ENCODE peak calls at places on chromosomes 6 and 20, in four cellular contexts. One of them, this sample, is unnamed.

GRCh38 chr6:156955494-156956183 is 178.5 kb downstream of the ARID1B start:
- DNase-seq in GM10248: no peak
- DNase-seq in ovary: no peak
- DNase-seq in heart left ventricle: peak
- DNase-seq in this sample: no peak

GRCh38 chr20:4226330-4227084 is 211.1 kb upstream of the RNF24 start:
- DNase-seq in GM10248: no peak
- DNase-seq in ovary: no peak
- DNase-seq in heart left ventricle: no peak
- DNase-seq in this sample: no peak

GRCh38 chr6:164013480-164014208 is 599.1 kb downstream of the QKI start:
- DNase-seq in GM10248: no peak
- DNase-seq in ovary: no peak
- DNase-seq in heart left ventricle: no peak
- DNase-seq in this sample: no peak

GRCh38 chr6:92369309-92369708 is 1050.0 kb downstream of the EPHA7 start:
- DNase-seq in GM10248: no peak
- DNase-seq in ovary: no peak
- DNase-seq in heart left ventricle: no peak
- DNase-seq in this sample: no peak

GRCh38 chr6:170289108-170289931 is 1.6 kb downstream of the DLL1 start:
- DNase-seq in GM10248: no peak
- DNase-seq in ovary: no peak
- DNase-seq in heart left ventricle: peak
- DNase-seq in this sample: no peak

GRCh38 chr6:69866351-69867074 is at the start of gene COL19A1:
- DNase-seq in GM10248: peak
- DNase-seq in ovary: no peak
- DNase-seq in heart left ventricle: peak
- DNase-seq in this sample: peak

GRCh38 chr20:41553142-41553879 is 64.9 kb downstream of the CHD6 start:
- DNase-seq in GM10248: peak
- DNase-seq in ovary: no peak
- DNase-seq in heart left ventricle: no peak
- DNase-seq in this sample: no peak

GRCh38 chr20:45359406-45360148 is 3.4 kb upstream of the SYS1 start:
- DNase-seq in GM10248: no peak
- DNase-seq in ovary: no peak
- DNase-seq in heart left ventricle: no peak
- DNase-seq in this sample: no peak

GRCh38 chr6:32551410-32551809 is 21.3 kb upstream of the HLA-DRB5 start:
- DNase-seq in GM10248: no peak
- DNase-seq in ovary: no peak
- DNase-seq in heart left ventricle: peak
- DNase-seq in this sample: no peak

GRCh38 chr6:32835167-32835893 is 3.2 kb downstream of the TAP2 start:
- DNase-seq in GM10248: no peak
- DNase-seq in ovary: no peak
- DNase-seq in heart left ventricle: no peak
- DNase-seq in this sample: no peak

GRCh38 chr6:46189726-46190125 is 18.9 kb upstream of the ENPP5 start:
- DNase-seq in GM10248: no peak
- DNase-seq in ovary: no peak
- DNase-seq in heart left ventricle: no peak
- DNase-seq in this sample: no peak

GRCh38 chr6:46583081-46583480 is 69.5 kb downstream of the CYP39A1 start:
- DNase-seq in GM10248: no peak
- DNase-seq in ovary: no peak
- DNase-seq in heart left ventricle: no peak
- DNase-seq in this sample: no peak

GRCh38 chr6:133951881-133952814 is 876 bp upstream of the TBPL1 start:
- DNase-seq in GM10248: peak
- DNase-seq in ovary: peak
- DNase-seq in heart left ventricle: peak
- DNase-seq in this sample: peak
- TF ChIP-seq CTCF in GM10248: peak
- TF ChIP-seq CTCF in ovary: peak
- TF ChIP-seq CTCF in heart left ventricle: no peak
- TF ChIP-seq CTCF in this sample: peak

GRCh38 chr20:35518975-35519374 is 10.5 kb downstream of the C20orf173 start:
- DNase-seq in GM10248: no peak
- DNase-seq in ovary: no peak
- DNase-seq in heart left ventricle: no peak
- DNase-seq in this sample: no peak

GRCh38 chr20:35523298-35523888 is 6.1 kb downstream of the C20orf173 start:
- DNase-seq in GM10248: peak
- DNase-seq in ovary: no peak
- DNase-seq in heart left ventricle: no peak
- DNase-seq in this sample: peak
- TF ChIP-seq CTCF in GM10248: peak
- TF ChIP-seq CTCF in ovary: no peak
- TF ChIP-seq CTCF in heart left ventricle: no peak
- TF ChIP-seq CTCF in this sample: peak

GRCh38 chr6:22784611-22785010 is 215.2 kb downstream of the HDGFL1 start:
- DNase-seq in GM10248: no peak
- DNase-seq in ovary: no peak
- DNase-seq in heart left ventricle: no peak
- DNase-seq in this sample: peak

GRCh38 chr6:22785036-22785435 is 215.7 kb downstream of the HDGFL1 start:
- DNase-seq in GM10248: no peak
- DNase-seq in ovary: no peak
- DNase-seq in heart left ventricle: no peak
- DNase-seq in this sample: peak

GRCh38 chr6:22788038-22788437 is 218.7 kb downstream of the HDGFL1 start:
- DNase-seq in GM10248: no peak
- DNase-seq in ovary: no peak
- DNase-seq in heart left ventricle: no peak
- DNase-seq in this sample: no peak

GRCh38 chr6:22779062-22779461 is 209.7 kb downstream of the HDGFL1 start:
- DNase-seq in GM10248: no peak
- DNase-seq in ovary: no peak
- DNase-seq in heart left ventricle: no peak
- DNase-seq in this sample: no peak

DNA sequence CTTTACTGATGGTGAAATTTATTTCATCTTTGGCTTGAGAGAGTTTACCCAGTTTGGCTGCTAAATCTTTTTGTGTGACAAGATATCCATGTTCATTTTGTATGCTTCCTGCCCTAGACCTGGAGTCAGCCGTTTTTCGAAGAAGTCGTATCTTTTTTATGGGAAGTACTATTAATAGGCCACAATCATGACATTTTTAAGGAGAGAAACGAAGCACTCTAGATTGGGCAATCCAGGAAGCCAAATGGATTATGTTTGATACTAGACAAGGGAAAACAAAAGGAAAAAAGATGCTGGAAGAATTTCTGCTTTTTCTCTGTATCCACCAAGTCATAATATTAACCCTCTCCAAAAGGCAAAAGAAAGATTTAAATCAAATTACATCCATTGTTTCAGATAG is 214.6 kb downstream of the HDGFL1 start:
- DNase-seq in GM10248: no peak
- DNase-seq in ovary: no peak
- DNase-seq in heart left ventricle: no peak
- DNase-seq in this sample: no peak
- TF ChIP-seq CTCF in GM10248: no peak
- TF ChIP-seq CTCF in ovary: no peak
- TF ChIP-seq CTCF in heart left ventricle: no peak
- TF ChIP-seq CTCF in this sample: no peak

GRCh38 chr6:160030103-160030502 is 61.2 kb downstream of the IGF2R start:
- DNase-seq in GM10248: no peak
- DNase-seq in ovary: peak
- DNase-seq in heart left ventricle: peak
- DNase-seq in this sample: no peak

GRCh38 chr6:160029525-160029924 is 60.6 kb downstream of the IGF2R start:
- DNase-seq in GM10248: no peak
- DNase-seq in ovary: no peak
- DNase-seq in heart left ventricle: no peak
- DNase-seq in this sample: no peak

GRCh38 chr6:160027931-160028330 is 59.0 kb downstream of the IGF2R start:
- DNase-seq in GM10248: no peak
- DNase-seq in ovary: no peak
- DNase-seq in heart left ventricle: no peak
- DNase-seq in this sample: no peak

GRCh38 chr6:160027076-160027475 is 58.2 kb downstream of the IGF2R start:
- DNase-seq in GM10248: no peak
- DNase-seq in ovary: no peak
- DNase-seq in heart left ventricle: no peak
- DNase-seq in this sample: no peak

DNA sequence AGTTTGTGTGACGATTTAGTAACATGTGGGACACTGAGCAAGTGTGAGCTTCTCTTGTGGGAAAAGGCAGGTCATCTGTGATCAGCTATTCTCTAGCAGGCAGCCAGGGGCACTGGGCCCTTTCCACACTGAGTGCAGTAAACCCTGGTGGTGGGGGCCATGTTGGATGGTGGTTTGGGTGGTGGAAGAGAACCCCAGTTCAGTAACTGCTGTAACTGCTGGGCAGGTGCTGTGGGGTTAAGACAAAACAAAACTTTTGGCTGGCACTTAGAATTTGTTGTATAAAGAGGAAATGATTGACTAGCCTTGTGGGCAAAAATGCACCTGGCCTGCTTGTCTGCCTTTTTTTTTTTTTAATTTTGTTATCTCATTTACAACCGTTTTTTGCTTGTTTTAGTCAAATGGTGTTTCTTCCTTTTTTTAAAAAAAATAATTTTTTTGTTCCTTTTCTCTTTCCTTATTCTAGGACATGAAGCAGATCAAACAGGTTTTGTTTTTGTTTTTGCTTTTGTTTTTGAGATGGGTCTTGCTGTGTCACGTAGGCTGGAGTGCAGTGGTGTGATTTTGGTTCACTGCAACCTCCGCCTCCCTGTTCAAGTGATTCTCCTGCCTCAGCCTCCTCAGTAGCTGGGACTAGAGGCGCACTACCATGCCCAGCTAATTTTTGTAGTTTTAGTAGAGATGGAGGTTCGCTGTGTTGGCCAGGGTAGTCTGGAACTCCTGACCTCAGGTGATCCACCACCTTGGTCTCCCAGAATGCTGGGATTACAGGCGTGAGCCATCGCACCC is 59.8 kb downstream of the IGF2R start:
- DNase-seq in GM10248: no peak
- DNase-seq in ovary: no peak
- DNase-seq in heart left ventricle: no peak
- DNase-seq in this sample: no peak
- TF ChIP-seq CTCF in GM10248: no peak
- TF ChIP-seq CTCF in ovary: no peak
- TF ChIP-seq CTCF in heart left ventricle: no peak
- TF ChIP-seq CTCF in this sample: no peak

GRCh38 chr6:16184129-16184528 is 54.3 kb upstream of the GMPR start:
- DNase-seq in GM10248: peak
- DNase-seq in ovary: no peak
- DNase-seq in heart left ventricle: no peak
- DNase-seq in this sample: no peak
- TF ChIP-seq CTCF in GM10248: no peak
- TF ChIP-seq CTCF in ovary: no peak
- TF ChIP-seq CTCF in heart left ventricle: peak
- TF ChIP-seq CTCF in this sample: no peak

DNA sequence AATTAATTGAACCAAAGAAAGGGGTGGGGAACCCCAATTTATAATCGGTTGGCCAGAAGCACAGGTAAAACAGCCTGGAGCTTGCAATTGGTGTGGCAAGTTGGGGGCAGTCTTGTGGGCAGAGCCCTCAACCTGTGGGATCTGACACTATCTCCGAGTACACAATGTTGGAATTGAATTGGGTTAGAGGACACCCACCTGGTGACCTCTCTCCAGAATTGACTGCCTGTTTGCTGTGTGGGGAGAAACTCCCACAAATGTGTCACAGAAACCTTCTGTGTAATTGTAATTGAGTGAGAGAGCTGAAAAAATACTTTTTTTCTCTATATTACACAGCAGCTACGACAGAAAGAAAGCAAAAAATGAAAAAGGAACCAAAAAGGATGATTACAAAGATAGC is 53.0 kb upstream of the FAM83C start:
- DNase-seq in GM10248: no peak
- DNase-seq in ovary: no peak
- DNase-seq in heart left ventricle: no peak
- DNase-seq in this sample: no peak
- TF ChIP-seq CTCF in GM10248: no peak
- TF ChIP-seq CTCF in ovary: no peak
- TF ChIP-seq CTCF in heart left ventricle: no peak
- TF ChIP-seq CTCF in this sample: no peak